ENCODE peak calls at places on chromosomes 1 and 21, in ten cellular contexts. I is astrocyte of the spinal cord; L is stimulated activated naive CD4-positive, alpha-beta T cell; V is activated effector memory CD4-positive, alpha-beta T cell treated with Interleukin-2 at 50 U/mL for 16 hours; N is HS-27A; P is stimulated activated CD8-positive, alpha-beta memory T cell treated with anti-CD3 and anti-CD28 coated beads, Interleukin-15, amount 100 ng/mL, for 4 hours; A is amniotic stem cell; F is CD4-positive, CD25-positive, alpha-beta regulatory T cell; S is spleen; G is amniotic epithelial cell. T is an unnamed sample.

GRCh38 chr1:15758537-15758936 is at the start of gene FBLIM1:
- DNase-seq in I (no peak), F (no peak), P (no peak), N (no peak), A (no peak), V (no peak), S (no peak), G (no peak), L (peak; percentile 18), T (peak; percentile 87)

GRCh38 chr1:244322791-244323521 is 128.8 kb downstream of the ADSS2 start:
- DNase-seq in S (no peak), L (no peak), P (no peak), V (peak; percentile 16), F (peak; percentile 72), G (peak; percentile 98), N (peak; percentile 91), A (peak; percentile 92), I (peak; percentile 96), T (no peak)

GRCh38 chr1:153683853-153684252 is 5.4 kb downstream of the NPR1 start:
- DNase-seq in P (no peak), F (no peak), G (peak; percentile 80), N (no peak), A (no peak), I (no peak), S (peak; percentile 38), V (no peak), L (no peak), T (no peak)

GRCh38 chr1:180156631-180157091 is 2.0 kb downstream of the QSOX1 start:
- DNase-seq in P (no peak), N (peak; percentile 69), F (no peak), A (no peak), S (no peak), G (peak; percentile 89), V (no peak), L (no peak), I (peak; percentile 69), T (no peak)

GRCh38 chr1:94527447-94528031 is 14.0 kb downstream of the F3 start:
- DNase-seq in V (no peak), S (no peak), A (no peak), I (peak; percentile 9), F (no peak), G (peak; percentile 79), L (no peak), N (no peak), P (no peak), T (no peak)

GRCh38 chr1:1206376-1207253 is at the start of gene TNFRSF18:
- DNase-seq in N (no peak), G (no peak), V (peak; percentile 36), A (no peak), S (peak; percentile 81), F (peak; percentile 60), I (peak; percentile 5), L (no peak), P (no peak), T (peak; percentile 88)

GRCh38 chr1:68175621-68176398 is 56.5 kb downstream of the WLS start:
- DNase-seq in F (no peak), P (no peak), I (peak; percentile 38), L (no peak), S (no peak), V (no peak), A (no peak), G (peak; percentile 78), N (no peak), T (no peak)

GRCh38 chr1:230145505-230145899 is 78.5 kb downstream of the GALNT2 start:
- DNase-seq in V (no peak), N (no peak), S (no peak), F (no peak), I (no peak), L (no peak), G (no peak), P (no peak), A (no peak), T (no peak)

GRCh38 chr1:8348777-8349472 is 31.0 kb downstream of the SLC45A1 start:
- DNase-seq in S (peak; percentile 91), I (peak; percentile 58), G (peak; percentile 73), P (peak; percentile 36), A (no peak), V (peak; percentile 55), N (no peak), F (peak; percentile 66), L (peak; percentile 60), T (peak; percentile 61)

GRCh38 chr1:183687546-183688279 is 34.6 kb upstream of the APOBEC4 start:
- DNase-seq in P (no peak), S (no peak), F (no peak), G (peak; percentile 69), L (no peak), I (no peak), V (no peak), A (no peak), N (no peak), T (no peak)

GRCh38 chr1:25952851-25953401 is 44.9 kb downstream of the PAFAH2 start:
- DNase-seq in F (no peak), I (peak; percentile 5), V (no peak), G (peak; percentile 34), L (no peak), P (no peak), A (no peak), N (no peak), S (no peak), T (no peak)

GRCh38 chr1:175572932-175573871 is 170.2 kb downstream of the TNR start:
- DNase-seq in G (no peak), N (no peak), F (no peak), V (no peak), P (no peak), A (no peak), L (no peak), S (no peak), I (no peak), T (peak; percentile 10)

GRCh38 chr1:166302919-166303758 is 136.3 kb upstream of the FAM78B start:
- DNase-seq in I (no peak), S (no peak), A (no peak), L (no peak), V (no peak), N (no peak), P (no peak), G (no peak), F (no peak), T (no peak)

GRCh38 chr21:40053007-40053406 is 185.8 kb downstream of the PCP4 start:
- DNase-seq in N (no peak), S (no peak), A (no peak), F (no peak), V (no peak), P (no peak), G (no peak), I (peak; percentile 43), L (no peak), T (peak; percentile 61)

GRCh38 chr1:55378582-55378981 is 163.4 kb upstream of the USP24 start:
- DNase-seq in L (no peak), N (no peak), G (peak; percentile 56), I (peak; percentile 62), A (no peak), V (no peak), P (no peak), F (peak; percentile 32), S (no peak), T (no peak)